ENCODE peak calls at places on chromosomes 2 and 18, in seven cellular contexts. X, L, B, N, P, U and Z are unnamed samples. For H3K27me3, the result is how much of the 10 kb centered on the place peaks cover.

GRCh38 chr18:59383831-59384230 is 24.8 kb upstream of the LMAN1 start:
- DNase-seq in X (no peak), L (no peak), B (no peak), N (no peak), P (no peak), U (no peak), Z (no peak)

GRCh38 chr2:152466925-152467676 is 132.1 kb downstream of the FMNL2 start:
- DNase-seq in X (peak), L (peak), B (peak), N (no peak), P (no peak), U (peak), Z (no peak)

GRCh38 chr2:3299703-3300102 is 77.9 kb downstream of the EIPR1 start:
- DNase-seq in X (no peak), L (no peak), B (no peak), N (no peak), P (no peak), U (peak), Z (no peak)

GRCh38 chr2:162890690-162891311 is 52.2 kb upstream of the KCNH7 start:
- DNase-seq in X (peak), L (no peak), B (peak), N (no peak), P (peak), U (peak), Z (no peak)

GRCh38 chr2:203352604-203353255 is 24.5 kb downstream of the ABI2 start:
- DNase-seq in X (no peak), L (no peak), B (no peak), N (no peak), P (no peak), U (no peak), Z (no peak)

GRCh38 chr2:84807063-84807485 is 73.8 kb downstream of the TRABD2A start:
- DNase-seq in X (peak), L (no peak), B (no peak), N (no peak), P (peak), U (no peak), Z (no peak)

GRCh38 chr2:43402452-43402937 is 176.1 kb upstream of the ZFP36L2 start:
- DNase-seq in X (no peak), L (no peak), B (peak), N (no peak), P (no peak), U (no peak), Z (no peak)

GRCh38 chr2:53512071-53512841 is 255.3 kb upstream of the CHAC2 start:
- DNase-seq in X (no peak), L (no peak), B (no peak), N (no peak), P (no peak), U (no peak), Z (no peak)

GRCh38 chr2:114063346-114063745 is 173.5 kb downstream of the ACTR3 start:
- DNase-seq in X (no peak), L (no peak), B (no peak), N (no peak), P (no peak), U (peak), Z (no peak)

GRCh38 chr2:170821631-170822291 is 5.1 kb downstream of the GAD1 start:
- DNase-seq in X (no peak), L (no peak), B (no peak), N (no peak), P (no peak), U (peak), Z (no peak)

GRCh38 chr2:202339052-202339870 is 36.9 kb upstream of the BMPR2 start:
- DNase-seq in X (no peak), L (no peak), B (no peak), N (no peak), P (no peak), U (no peak), Z (no peak)

GRCh38 chr2:29242621-29243375 is 127.6 kb downstream of the CLIP4 start:
- DNase-seq in X (peak), L (no peak), B (no peak), N (no peak), P (no peak), U (no peak), Z (no peak)

GRCh38 chr2:100761365-100761764 is 58.6 kb upstream of the NPAS2 start:
- DNase-seq in X (no peak), L (no peak), B (no peak), N (no peak), P (no peak), U (no peak), Z (no peak)

GRCh38 chr2:173235947-173236803 is 118.5 kb upstream of the CDCA7 start:
- DNase-seq in X (no peak), L (no peak), B (no peak), N (no peak), P (no peak), U (peak), Z (no peak)

GRCh38 chr2:42025151-42025582 is 22.7 kb upstream of the PKDCC start:
- DNase-seq in X (no peak), L (no peak), B (no peak), N (no peak), P (no peak), U (peak), Z (no peak)

GRCh38 chr2:6972067-6972710 is 55.0 kb downstream of the RNF144A start:
- DNase-seq in X (no peak), L (no peak), B (no peak), N (no peak), P (no peak), U (no peak), Z (no peak)

GRCh38 chr2:100257939-100258338 is 64.4 kb downstream of the LONRF2 start:
- DNase-seq in X (no peak), L (no peak), B (no peak), N (no peak), P (no peak), U (no peak), Z (no peak)

GRCh38 chr2:34419856-34420255 is 820.8 kb upstream of the FAM98A start:
- DNase-seq in X (no peak), L (no peak), B (no peak), N (no peak), P (no peak), U (no peak), Z (no peak)

GRCh38 chr2:238872628-238873400 is 24.9 kb downstream of the TWIST2 start:
- DNase-seq in X (peak), L (no peak), B (no peak), N (no peak), P (no peak), U (peak), Z (no peak)

GRCh38 chr2:178143481-178143880 is 31.2 kb downstream of the RBM45 start:
- DNase-seq in X (no peak), L (no peak), B (no peak), N (no peak), P (no peak), U (peak), Z (no peak)

GRCh38 chr2:12727641-12728040 is 10.9 kb downstream of the TRIB2 start:
- DNase-seq in X (no peak), L (no peak), B (no peak), N (no peak), P (no peak), U (no peak), Z (no peak)

GRCh38 chr2:109185801-109186570 is 57.0 kb downstream of the SH3RF3 start:
- DNase-seq in X (no peak), L (peak), B (no peak), N (no peak), P (no peak), U (no peak), Z (no peak)

GRCh38 chr2:233385489-233386044 is 31.3 kb downstream of the DGKD start:
- DNase-seq in X (no peak), L (no peak), B (peak), N (peak), P (no peak), U (no peak), Z (peak)

GRCh38 chr2:209960676-209961630 is 41.5 kb upstream of the RPE start:
- DNase-seq in X (peak), L (no peak), B (peak), N (no peak), P (peak), U (peak), Z (no peak)

GRCh38 chr2:101302016-101302415 is 6.5 kb downstream of the RNF149 start:
- DNase-seq in X (no peak), L (no peak), B (no peak), N (no peak), P (no peak), U (no peak), Z (no peak)

GRCh38 chr2:74744731-74745505 is 89.0 kb upstream of the HK2 start:
- DNase-seq in X (no peak), L (no peak), B (no peak), N (no peak), P (no peak), U (no peak), Z (no peak)

GRCh38 chr2:168851674-168852320 is 38.4 kb downstream of the SPC25 start:
- DNase-seq in X (peak), L (no peak), B (no peak), N (no peak), P (peak), U (no peak), Z (no peak)

GRCh38 chr18:74645717-74646116 is 48.0 kb downstream of the ZNF407 start:
- DNase-seq in X (no peak), L (no peak), B (no peak), N (no peak), P (no peak), U (no peak), Z (no peak)

GRCh38 chr2:217279571-217279970 is 419.7 kb upstream of the TNP1 start:
- DNase-seq in X (no peak), L (peak), B (no peak), N (no peak), P (no peak), U (no peak), Z (no peak)

GRCh38 chr2:109321570-109321969 is 192.6 kb downstream of the SH3RF3 start:
- DNase-seq in X (no peak), L (no peak), B (no peak), N (no peak), P (no peak), U (no peak), Z (no peak)

GRCh38 chr2:179106342-179107178 is 56.6 kb upstream of the CCDC141 start:
- DNase-seq in X (peak), L (peak), B (no peak), N (no peak), P (peak), U (peak), Z (peak)

GRCh38 chr2:111706481-111707001 is 177.5 kb downstream of the ANAPC1 start:
- DNase-seq in X (no peak), L (no peak), B (peak), N (no peak), P (no peak), U (no peak), Z (no peak)

GRCh38 chr2:232523682-232524597 is 2.0 kb upstream of the CHRND start:
- DNase-seq in X (no peak), L (no peak), B (no peak), N (no peak), P (no peak), U (peak), Z (no peak)

GRCh38 chr2:50066858-50067257 is 912.5 kb upstream of the FSHR start:
- DNase-seq in X (no peak), L (no peak), B (no peak), N (no peak), P (no peak), U (no peak), Z (no peak)

GRCh38 chr2:168397629-168398028 is 58.4 kb upstream of the CERS6 start:
- DNase-seq in X (no peak), L (no peak), B (no peak), N (no peak), P (no peak), U (no peak), Z (no peak)

GRCh38 chr2:47534179-47534919 is 131.4 kb downstream of the MSH2 start:
- DNase-seq in X (no peak), L (no peak), B (no peak), N (no peak), P (no peak), U (peak), Z (no peak)

GRCh38 chr2:240089306-240089705 is 36.0 kb upstream of the OR6B3 start:
- DNase-seq in X (no peak), L (no peak), B (no peak), N (no peak), P (no peak), U (peak), Z (no peak)

GRCh38 chr2:202717598-202718310 is 83.0 kb downstream of the FAM117B start:
- DNase-seq in X (no peak), L (no peak), B (peak), N (no peak), P (no peak), U (peak), Z (no peak)

GRCh38 chr2:145599761-145600160 is 1079.8 kb upstream of the ZEB2 start:
- DNase-seq in X (no peak), L (no peak), B (no peak), N (no peak), P (no peak), U (no peak), Z (no peak)

GRCh38 chr18:79574938-79575525 is 104.6 kb upstream of the CTDP1 start:
- DNase-seq in X (peak), L (no peak), B (no peak), N (no peak), P (no peak), U (no peak), Z (no peak)
- H3K27ac ChIP-seq in X (peak), L (no peak), B (no peak), N (no peak), P (no peak), U (no peak), Z (no peak)

GRCh38 chr2:128170776-128171175 is 79.8 kb downstream of the UGGT1 start:
- DNase-seq in X (no peak), L (no peak), B (no peak), N (no peak), P (no peak), U (no peak), Z (no peak)
- H3K27me3 ChIP-seq in X (under half), L (under half), B (under half), N (under half), P (under half), U (under half), Z (under half)

DNA sequence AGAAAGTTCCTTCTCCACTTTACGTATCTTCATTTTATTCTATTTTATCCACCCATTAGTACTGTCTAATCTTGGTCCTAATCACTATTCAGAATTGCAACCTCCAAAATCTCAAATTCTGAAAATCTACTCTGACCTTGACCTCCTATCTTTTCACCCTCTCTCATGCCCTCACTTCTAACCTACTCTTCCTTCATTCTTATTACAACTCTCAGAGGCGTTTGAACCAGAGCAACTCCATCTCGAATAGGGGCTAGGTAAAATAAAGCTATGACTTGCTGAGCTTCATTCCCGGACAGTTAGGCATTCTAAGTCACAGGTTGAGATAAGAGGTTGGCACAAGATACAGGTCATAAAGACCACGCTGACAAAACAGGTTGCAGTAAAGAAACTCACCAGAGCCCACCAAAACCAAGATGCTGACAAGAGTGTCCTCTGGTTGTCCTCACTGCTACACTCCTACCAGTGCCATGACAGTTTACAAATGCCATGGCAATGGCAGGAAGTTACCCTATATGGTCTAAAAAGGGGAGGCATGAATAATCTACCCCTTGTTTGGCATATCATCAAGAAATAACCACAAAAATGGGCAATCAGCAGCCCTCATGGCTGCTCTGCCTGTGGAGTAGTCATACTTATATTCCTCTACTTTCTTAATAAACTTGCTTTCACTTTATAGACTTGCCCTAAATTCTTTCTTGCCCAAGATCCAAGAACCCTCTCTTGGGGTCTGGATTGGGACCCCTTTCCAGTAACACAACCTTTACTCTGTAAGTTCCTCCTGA is 11.4 kb downstream of the CCDC88A start:
- DNase-seq in X (no peak), L (no peak), B (no peak), N (no peak), P (no peak), U (no peak), Z (no peak)
- H3K4me3 ChIP-seq in X (no peak), L (no peak), B (no peak), N (no peak), P (no peak), U (no peak), Z (no peak)

GRCh38 chr2:236661762-236662110 is 92.1 kb downstream of the ACKR3 start:
- DNase-seq in X (no peak), L (no peak), B (no peak), N (no peak), P (no peak), U (no peak), Z (no peak)
- H3K27ac ChIP-seq in X (no peak), L (peak), B (no peak), N (no peak), P (no peak), U (peak), Z (no peak)

GRCh38 chr2:147575106-147575505 is 269.7 kb upstream of the ACVR2A start:
- DNase-seq in X (no peak), L (no peak), B (no peak), N (no peak), P (no peak), U (no peak), Z (no peak)

GRCh38 chr2:147568109-147568508 is 276.7 kb upstream of the ACVR2A start:
- DNase-seq in X (no peak), L (no peak), B (no peak), N (no peak), P (no peak), U (no peak), Z (no peak)

GRCh38 chr2:147569426-147569825 is 275.4 kb upstream of the ACVR2A start:
- DNase-seq in X (no peak), L (no peak), B (no peak), N (no peak), P (no peak), U (no peak), Z (no peak)

GRCh38 chr2:147577323-147578014 is 267.4 kb upstream of the ACVR2A start:
- DNase-seq in X (no peak), L (no peak), B (no peak), N (no peak), P (no peak), U (no peak), Z (no peak)

GRCh38 chr2:147572622-147573021 is 272.2 kb upstream of the ACVR2A start:
- DNase-seq in X (no peak), L (no peak), B (no peak), N (no peak), P (no peak), U (peak), Z (no peak)
- H3K27me3 ChIP-seq in X (under half), L (under half), B (under half), N (under half), P (under half), U (under half), Z (under half)

GRCh38 chr2:72172478-72172877 is 24.8 kb upstream of the CYP26B1 start:
- DNase-seq in X (no peak), L (no peak), B (no peak), N (no peak), P (no peak), U (no peak), Z (no peak)
- H3K4me3 ChIP-seq in X (no peak), L (no peak), B (no peak), N (no peak), P (no peak), U (no peak), Z (no peak)

DNA sequence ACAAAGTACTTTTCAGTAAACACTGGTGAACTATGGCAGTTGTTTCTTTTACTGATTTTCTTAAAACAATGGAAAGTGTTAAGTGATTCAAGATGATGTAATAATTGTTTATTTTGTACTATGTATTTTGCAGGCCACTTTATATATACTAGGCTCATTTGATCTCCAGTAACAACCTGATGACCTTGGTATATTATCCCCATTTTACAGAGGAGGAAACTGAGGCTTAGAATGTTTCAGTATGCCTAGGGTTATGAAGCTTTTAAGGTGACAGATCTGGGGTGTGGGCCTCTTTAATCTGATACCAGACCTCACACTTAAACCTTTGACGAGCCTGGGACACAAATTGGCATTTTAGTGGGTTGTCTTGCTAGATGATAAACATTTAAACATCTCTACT is 63.2 kb downstream of the ITGB1BP1 start:
- DNase-seq in X (no peak), L (no peak), B (no peak), N (no peak), P (no peak), U (no peak), Z (no peak)
- H3K27ac ChIP-seq in X (no peak), L (no peak), B (no peak), N (no peak), P (no peak), U (no peak), Z (no peak)

GRCh38 chr2:176139170-176139611 is 9.7 kb downstream of the HOXD8 start:
- DNase-seq in X (no peak), L (no peak), B (no peak), N (no peak), P (no peak), U (no peak), Z (no peak)

GRCh38 chr2:176137883-176138282 is 8.4 kb downstream of the HOXD8 start:
- DNase-seq in X (no peak), L (no peak), B (no peak), N (no peak), P (no peak), U (no peak), Z (no peak)

GRCh38 chr2:176137249-176137573 is 7.7 kb downstream of the HOXD8 start:
- DNase-seq in X (no peak), L (no peak), B (peak), N (no peak), P (no peak), U (no peak), Z (no peak)

GRCh38 chr2:176139621-176140020 is 10.1 kb downstream of the HOXD8 start:
- DNase-seq in X (no peak), L (no peak), B (no peak), N (no peak), P (no peak), U (no peak), Z (no peak)

GRCh38 chr2:176138526-176139169 is 9.1 kb downstream of the HOXD8 start:
- DNase-seq in X (no peak), L (no peak), B (no peak), N (no peak), P (no peak), U (no peak), Z (no peak)
- H3K27me3 ChIP-seq in X (under half), L (under half), B (under half), N (half or more), P (under half), U (half or more), Z (half or more)

DNA sequence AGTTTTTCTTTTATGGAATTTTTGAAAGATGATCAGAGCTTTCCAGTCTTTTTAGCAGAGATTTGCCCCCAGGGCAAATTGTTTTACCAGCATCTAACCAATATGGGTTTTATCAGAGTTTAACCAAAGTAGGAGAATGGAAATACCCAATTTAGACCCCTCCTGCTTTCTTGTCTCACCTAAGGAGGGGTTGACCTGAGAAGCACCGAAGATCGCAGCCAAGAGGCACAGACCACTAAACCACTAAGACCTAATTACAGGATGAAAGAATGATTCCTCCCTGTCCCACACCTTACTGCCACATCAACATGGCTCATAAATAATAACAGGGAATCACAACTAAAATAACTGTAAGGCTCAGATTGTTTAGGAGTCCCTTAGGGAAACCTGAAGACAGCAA is 111.9 kb upstream of the EPB41L5 start:
- DNase-seq in X (no peak), L (no peak), B (no peak), N (no peak), P (no peak), U (no peak), Z (no peak)
- H3K4me3 ChIP-seq in X (no peak), L (no peak), B (no peak), N (no peak), P (no peak), U (no peak), Z (no peak)